ENCODE peak calls at places on chromosome 2, in four cellular contexts. U is tibial nerve, F is cardiac muscle cell, Z is neural progenitor cell. V is an unnamed sample.

GRCh38 chr2:96437512-96437911 is 67.6 kb downstream of the NEURL3 start:
- DNase-seq in U (no peak), F (no peak), Z (no peak), V (no peak)

GRCh38 chr2:125745514-125745913 is 910.4 kb upstream of the GYPC start:
- DNase-seq in U (no peak), F (peak; percentile 26), Z (peak; percentile 83), V (no peak)

GRCh38 chr2:95025406-95026319 is at the start of gene MAL:
- DNase-seq in U (no peak), F (peak; percentile 19), Z (peak; percentile 31), V (no peak)

GRCh38 chr2:110688594-110689091 is 10.8 kb upstream of the BUB1 start:
- DNase-seq in U (no peak), F (no peak), Z (peak; percentile 90), V (no peak)

GRCh38 chr2:212628586-212628985 is 90.0 kb upstream of the ERBB4 start:
- DNase-seq in U (no peak), F (no peak), Z (no peak), V (no peak)

GRCh38 chr2:30677861-30678385 is 129.3 kb downstream of the CAPN13 start:
- DNase-seq in U (no peak), F (no peak), Z (no peak), V (no peak)

GRCh38 chr2:33412920-33413319 is 63.5 kb upstream of the RASGRP3 start:
- DNase-seq in U (no peak), F (peak; percentile 78), Z (peak; percentile 33), V (no peak)

GRCh38 chr2:135586148-135586547 is 54.9 kb downstream of the R3HDM1 start:
- DNase-seq in U (no peak), F (no peak), Z (peak; percentile 46), V (no peak)

GRCh38 chr2:171547256-171547655 is 25.0 kb downstream of the CYBRD1 start:
- DNase-seq in U (no peak), F (no peak), Z (no peak), V (no peak)

GRCh38 chr2:105950521-105951389 is 206.0 kb downstream of the NCK2 start:
- DNase-seq in U (no peak), F (no peak), Z (peak; percentile 93), V (no peak)

DNA sequence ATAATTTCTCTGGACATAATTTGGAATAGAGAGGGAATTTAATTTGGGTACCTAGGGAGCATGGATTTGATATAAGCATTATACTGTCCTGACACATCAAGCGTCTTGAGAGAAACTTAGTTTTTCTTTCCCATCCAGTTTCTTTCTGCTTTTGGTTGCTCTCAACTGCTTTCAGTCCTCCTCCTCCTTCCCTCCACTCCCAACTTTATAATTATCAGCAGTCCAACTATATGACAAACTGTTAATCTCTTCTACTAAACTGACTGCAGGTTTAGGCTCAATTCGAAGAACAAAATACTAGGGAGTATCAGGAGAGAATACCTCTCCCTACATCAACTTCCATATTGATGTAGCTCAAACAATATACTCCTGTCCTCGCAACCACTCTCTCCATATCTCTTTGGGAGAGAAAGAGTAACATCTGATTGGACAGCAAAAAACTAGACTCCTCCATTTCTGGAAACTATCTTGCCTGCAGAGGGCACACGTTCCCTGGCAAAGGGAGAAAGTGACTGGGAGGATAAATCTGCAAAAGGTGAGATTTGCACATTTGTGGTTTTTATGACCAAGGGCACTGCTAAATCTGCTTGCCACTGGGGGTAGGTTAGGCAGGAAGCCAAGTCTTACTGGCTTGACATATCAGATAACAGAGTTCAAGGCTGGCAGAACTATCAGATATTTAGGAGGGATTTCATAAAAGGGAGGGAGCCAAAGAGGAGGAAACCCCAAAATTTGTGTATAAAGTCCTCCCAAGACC is 40.1 kb downstream of the ICA1L start:
- DNase-seq in U (no peak), F (peak; percentile 79), Z (peak; percentile 50), V (no peak)
- TF ChIP-seq CTCF in U (peak; percentile 25), F (peak; percentile 81), Z (peak; percentile 76), V (peak; percentile 40)

GRCh38 chr2:128638311-128638710 is 319.6 kb upstream of the HS6ST1 start:
- DNase-seq in U (no peak), F (no peak), Z (peak; percentile 64), V (peak; percentile 45)

GRCh38 chr2:128638741-128639477 is 320.2 kb upstream of the HS6ST1 start:
- DNase-seq in U (no peak), F (no peak), Z (peak; percentile 97), V (peak; percentile 19)

GRCh38 chr2:128636802-128637147 is 318.1 kb upstream of the HS6ST1 start:
- DNase-seq in U (no peak), F (no peak), Z (no peak), V (no peak)

GRCh38 chr2:128639693-128640092 is 321.0 kb upstream of the HS6ST1 start:
- DNase-seq in U (no peak), F (no peak), Z (no peak), V (peak; percentile 38)

GRCh38 chr2:128637481-128638155 is 318.9 kb upstream of the HS6ST1 start:
- DNase-seq in U (no peak), F (no peak), Z (no peak), V (peak; percentile 14)
- TF ChIP-seq CTCF in U (no peak), F (no peak), Z (no peak), V (no peak)

GRCh38 chr2:216064014-216064630 is 17.5 kb downstream of the PECR start:
- DNase-seq in U (no peak), F (peak; percentile 66), Z (peak; percentile 18), V (no peak)
- TF ChIP-seq CTCF in U (no peak), F (peak; percentile 24), Z (peak; percentile 47), V (no peak)

GRCh38 chr2:102253753-102254150 is 57.6 kb upstream of the IL1RL1 start:
- DNase-seq in U (no peak), F (peak; percentile 65), Z (no peak), V (no peak)
- TF ChIP-seq CTCF in U (no peak), F (peak; percentile 35), Z (no peak), V (no peak)

DNA sequence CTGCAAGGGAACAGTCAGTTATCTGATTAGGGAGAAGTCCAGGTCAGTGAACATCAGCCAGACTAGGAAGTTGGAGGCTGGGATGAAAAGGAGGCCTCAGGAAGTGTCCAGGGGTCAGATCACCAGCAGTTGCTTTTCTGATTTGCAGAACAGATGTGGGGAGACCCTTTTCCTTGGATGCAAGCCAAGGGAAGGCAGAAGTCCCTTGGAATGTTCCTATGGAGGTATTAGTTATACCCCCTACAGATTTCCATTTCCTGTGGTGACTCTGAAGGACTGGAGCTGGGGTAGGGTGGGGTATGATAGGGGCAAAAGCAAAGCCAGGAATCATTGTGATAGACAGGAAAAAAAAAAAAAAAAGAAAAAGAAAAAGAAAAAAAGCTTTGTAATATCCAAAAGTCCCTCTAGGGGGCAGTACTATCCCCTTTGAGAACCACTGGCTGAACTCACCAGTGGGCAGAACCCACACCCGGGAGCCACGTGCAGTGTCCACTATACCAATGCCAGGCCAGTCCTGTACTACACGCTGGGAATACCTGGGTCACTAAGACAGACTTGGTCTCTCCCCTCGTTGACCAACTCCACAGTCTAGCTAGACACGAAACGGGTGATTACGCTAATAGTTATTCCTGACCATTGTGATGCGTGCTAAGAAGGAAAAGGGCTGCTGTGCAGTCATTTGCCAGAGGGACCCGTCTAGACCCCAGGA is 7.4 kb downstream of the DYSF start:
- DNase-seq in U (no peak), F (peak; percentile 50), Z (peak; percentile 28), V (no peak)
- TF ChIP-seq CTCF in U (peak; percentile 7), F (peak; percentile 65), Z (peak; percentile 72), V (peak; percentile 90)

GRCh38 chr2:6771539-6772365 is 94.0 kb downstream of the CMPK2 start:
- DNase-seq in U (no peak), F (no peak), Z (peak; percentile 43), V (no peak)

GRCh38 chr2:6772366-6772710 is 93.4 kb downstream of the CMPK2 start:
- DNase-seq in U (no peak), F (no peak), Z (peak; percentile 47), V (no peak)

GRCh38 chr2:6776125-6776524 is 89.6 kb downstream of the CMPK2 start:
- DNase-seq in U (no peak), F (no peak), Z (no peak), V (no peak)

GRCh38 chr2:6773694-6774044 is 92.0 kb downstream of the CMPK2 start:
- DNase-seq in U (no peak), F (no peak), Z (no peak), V (no peak)

GRCh38 chr2:6773007-6773693 is 92.6 kb downstream of the CMPK2 start:
- DNase-seq in U (no peak), F (peak; percentile 27), Z (peak; percentile 85), V (peak; percentile 58)
- TF ChIP-seq CTCF in U (peak; percentile 83), F (peak; percentile 85), Z (peak; percentile 96), V (peak; percentile 98)

DNA sequence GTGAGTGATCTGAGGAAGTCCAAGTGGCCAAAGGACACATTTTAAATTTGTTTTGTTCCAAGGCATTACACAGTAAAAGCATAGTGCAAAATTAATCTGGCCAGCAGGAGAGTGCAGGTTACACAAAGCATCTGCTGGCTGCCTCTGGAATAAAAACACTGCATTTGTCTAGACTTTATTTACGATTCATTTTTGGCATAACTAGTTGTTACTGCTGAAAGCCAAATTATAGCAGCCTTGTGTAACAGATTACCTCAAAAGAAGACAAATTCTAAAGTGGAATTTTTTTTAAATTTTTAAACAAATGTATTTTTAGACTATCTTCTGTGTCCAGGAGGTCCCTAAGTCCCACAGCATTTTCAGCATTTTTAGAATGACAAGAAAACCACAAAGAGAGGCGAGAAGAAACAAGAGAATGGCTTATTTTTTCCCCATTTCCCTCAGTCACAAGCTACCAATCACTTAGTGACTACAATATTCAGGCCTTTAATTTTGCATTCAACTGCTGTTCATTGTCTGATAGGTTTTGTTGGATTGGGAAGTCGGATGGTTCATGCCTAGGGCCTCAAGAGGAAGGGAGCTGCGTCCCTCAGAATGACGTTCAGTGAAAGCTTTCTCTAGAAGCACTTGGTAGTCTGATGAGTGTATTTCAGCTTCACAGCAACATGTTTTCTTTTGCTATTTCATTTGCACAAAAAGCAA is 46.0 kb downstream of the TMEFF2 start:
- DNase-seq in U (no peak), F (peak; percentile 59), Z (no peak), V (no peak)
- TF ChIP-seq CTCF in U (no peak), F (peak; percentile 11), Z (no peak), V (no peak)

DNA sequence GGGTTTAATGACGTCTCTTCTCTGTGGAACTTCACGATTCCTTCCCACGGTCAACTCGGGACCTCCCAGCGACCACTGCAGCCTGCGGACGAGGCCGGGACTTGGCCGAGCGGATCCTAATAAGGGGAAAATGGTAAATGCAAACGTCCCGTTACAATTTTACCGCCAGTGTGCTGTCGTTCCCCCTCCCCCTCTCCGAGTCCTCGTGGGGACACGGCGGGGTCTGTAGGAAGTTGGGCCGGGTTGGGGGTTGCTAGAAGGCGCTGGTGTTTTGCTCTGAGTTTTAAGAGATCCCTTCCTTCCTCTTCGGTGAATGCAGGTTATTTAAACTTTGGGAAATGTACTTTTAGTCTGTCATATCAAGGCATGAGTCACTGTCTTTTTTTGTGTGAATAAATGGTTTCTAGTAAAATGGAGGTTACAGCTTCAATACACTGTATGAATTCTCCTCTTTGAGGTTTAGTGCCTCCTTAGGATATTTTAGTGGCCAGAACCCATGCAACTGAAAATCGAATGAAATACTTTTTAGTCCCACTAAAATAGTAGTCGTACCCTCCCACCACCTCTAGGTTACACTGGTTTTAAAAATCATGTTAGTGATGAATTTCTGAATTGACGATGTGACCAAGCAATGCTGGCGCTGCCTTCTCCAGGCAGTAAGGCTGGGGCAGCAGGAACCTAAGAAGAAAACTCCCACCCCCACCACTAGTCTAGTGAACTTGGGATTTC is 2.3 kb downstream of the HOXD11 start:
- DNase-seq in U (no peak), F (no peak), Z (no peak), V (no peak)
- TF ChIP-seq CTCF in U (no peak), F (no peak), Z (no peak), V (no peak)

GRCh38 chr2:70005752-70006446 is 44.5 kb upstream of the ASPRV1 start:
- DNase-seq in U (no peak), F (no peak), Z (no peak), V (no peak)
- TF ChIP-seq CTCF in U (no peak), F (no peak), Z (peak; percentile 9), V (no peak)

V was measured in CD14-positive monocyte.